ENCODE peak calls at places on chromosomes 7 and 10, in nine cellular contexts. L is SJSA1, H is Panc1, S is ascending aorta, Z is upper lobe of right lung, P is fibroblast of lung, N is RWPE2, F is transverse colon, R is endodermal cell. J is an unnamed sample. For H3K36me3, the result is how much of the 10 kb centered on the place peaks cover.

GRCh38 chr7:25647872-25648271 is 419.6 kb upstream of the NPVF start:
- DNase-seq in L (no peak), H (no peak), S (no peak), Z (no peak), P (no peak), N (no peak), F (no peak), R (no peak), J (no peak)

GRCh38 chr10:16597656-16598055 is 76.0 kb upstream of the C1QL3 start:
- DNase-seq in L (peak), H (no peak), S (no peak), Z (no peak), P (peak), N (no peak), F (no peak), R (no peak), J (no peak)

GRCh38 chr7:152355474-152356057 is 80.2 kb downstream of the KMT2C start:
- DNase-seq in L (no peak), H (no peak), S (no peak), Z (no peak), P (no peak), N (no peak), F (no peak), R (no peak), J (no peak)

GRCh38 chr7:114790526-114790925 is 131.4 kb upstream of the MDFIC start:
- DNase-seq in L (no peak), H (no peak), S (no peak), Z (no peak), P (no peak), N (no peak), F (no peak), R (no peak), J (no peak)

GRCh38 chr10:14889318-14889717 is 10.7 kb downstream of the SUV39H2 start:
- DNase-seq in L (no peak), H (no peak), S (no peak), Z (no peak), P (no peak), N (no peak), F (no peak), R (no peak), J (no peak)

GRCh38 chr7:8455426-8455825 is 22.0 kb downstream of the NXPH1 start:
- DNase-seq in L (no peak), H (no peak), S (no peak), Z (no peak), P (no peak), N (no peak), F (no peak), R (no peak), J (no peak)

GRCh38 chr10:95531994-95532399 is 29.2 kb downstream of the SORBS1 start:
- DNase-seq in L (no peak), H (no peak), S (no peak), Z (no peak), P (no peak), N (no peak), F (no peak), R (no peak), J (no peak)

GRCh38 chr7:96224682-96225081 is 97.2 kb downstream of the SLC25A13 start:
- DNase-seq in L (no peak), H (no peak), S (no peak), Z (no peak), P (no peak), N (no peak), F (no peak), R (peak), J (no peak)

DNA sequence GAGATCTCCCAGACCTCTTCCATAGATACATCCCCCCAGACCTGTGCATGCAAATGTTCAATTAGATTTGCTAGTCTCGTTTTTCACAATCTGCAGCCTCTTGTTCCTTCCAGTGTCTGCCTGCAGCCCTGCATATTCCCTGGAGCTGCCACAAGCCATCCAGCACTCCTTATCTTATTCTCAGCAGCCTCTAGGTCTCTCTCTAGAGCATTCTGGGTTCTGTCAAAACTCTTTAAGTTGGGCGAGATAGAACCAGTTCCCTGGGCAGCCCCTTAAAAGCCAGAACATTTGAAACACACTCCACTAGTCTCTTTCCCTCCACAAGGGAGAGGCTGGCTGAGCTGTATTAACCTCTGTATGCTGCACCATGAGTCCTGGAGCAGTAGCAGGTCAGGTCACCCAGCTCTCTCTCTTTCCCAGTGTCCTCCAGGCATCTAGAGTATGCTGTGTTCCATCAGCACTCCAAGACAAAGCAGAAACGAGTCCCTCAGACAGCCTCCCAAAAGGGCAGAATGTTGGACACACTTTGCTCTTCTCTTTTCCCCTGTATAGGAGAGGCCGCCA is 20.6 kb upstream of the MCM10 start:
- DNase-seq in L (no peak), H (no peak), S (no peak), Z (no peak), P (no peak), N (no peak), F (no peak), R (no peak), J (no peak)
- H3K36me3 ChIP-seq in L (half or more), H (under half), S (half or more), Z (under half), P (under half), N (under half), F (under half), R (under half), J (half or more)

GRCh38 chr10:123331438-123331837 is 177.2 kb downstream of the BUB3 start:
- DNase-seq in L (no peak), H (peak), S (no peak), Z (no peak), P (peak), N (no peak), F (no peak), R (no peak), J (no peak)
- H3K36me3 ChIP-seq in L (under half), H (under half), S (under half), Z (under half), P (under half), N (under half), F (under half), R (under half), J (under half)

GRCh38 chr7:44387427-44387826 is 62.0 kb upstream of the CAMK2B start:
- DNase-seq in L (no peak), H (no peak), S (no peak), Z (no peak), P (no peak), N (no peak), F (no peak), R (peak), J (no peak)
- H3K36me3 ChIP-seq in L (half or more), H (under half), S (half or more), Z (half or more), P (under half), N (half or more), F (under half), R (half or more), J (half or more)

GRCh38 chr10:80473096-80473657 is 19.1 kb downstream of the TSPAN14 start:
- DNase-seq in L (no peak), H (no peak), S (peak), Z (no peak), P (no peak), N (no peak), F (no peak), R (no peak), J (no peak)
- H3K36me3 ChIP-seq in L (half or more), H (under half), S (under half), Z (under half), P (under half), N (under half), F (under half), R (half or more), J (under half)

DNA sequence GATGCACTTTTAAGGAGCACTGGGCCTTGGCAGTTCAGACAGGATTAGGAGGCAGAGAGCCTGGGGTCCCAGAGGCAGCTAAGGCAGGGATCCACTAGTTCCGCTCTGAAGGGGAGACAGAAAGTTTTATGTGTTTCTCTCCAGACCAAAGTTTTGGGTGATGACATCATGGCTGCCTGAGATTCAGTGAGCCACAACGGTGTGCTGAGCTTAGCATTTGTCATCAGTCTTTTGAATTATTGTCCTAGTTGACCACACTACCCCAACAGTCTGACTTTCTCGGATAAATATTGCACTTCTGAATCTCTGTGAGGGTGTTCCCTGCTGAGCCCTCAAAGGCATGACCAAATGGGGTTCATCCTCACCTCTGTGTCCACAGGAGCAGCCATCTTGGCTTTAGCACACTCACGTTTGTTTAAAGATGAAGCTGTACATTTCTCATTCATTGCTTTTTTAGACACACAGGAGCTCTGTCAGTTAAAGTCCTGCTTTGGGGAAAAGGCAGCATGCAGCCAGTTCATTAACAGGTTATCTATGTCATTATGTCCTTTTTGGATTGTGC is 297.7 kb upstream of the LRGUK start:
- DNase-seq in L (peak), H (no peak), S (no peak), Z (no peak), P (peak), N (no peak), F (no peak), R (no peak), J (no peak)
- H3K36me3 ChIP-seq in L (under half), H (under half), S (under half), Z (under half), P (under half), N (under half), F (under half), R (under half), J (under half)

GRCh38 chr7:869348-869747 is 7.0 kb upstream of the GET4 start:
- DNase-seq in L (no peak), H (no peak), S (no peak), Z (no peak), P (no peak), N (no peak), F (no peak), R (no peak), J (no peak)
- H3K36me3 ChIP-seq in L (half or more), H (under half), S (half or more), Z (half or more), P (under half), N (half or more), F (under half), R (half or more), J (half or more)

GRCh38 chr10:107585630-107586029 is 421.1 kb upstream of the SORCS1 start:
- DNase-seq in L (no peak), H (no peak), S (no peak), Z (no peak), P (no peak), N (no peak), F (no peak), R (no peak), J (no peak)
- H3K36me3 ChIP-seq in L (under half), H (under half), S (under half), Z (under half), P (under half), N (under half), F (under half), R (under half), J (under half)